ENCODE peak calls at places on chromosomes 6 and 20, in ten cellular contexts. D, X, T, B, A, F, Y, P, S and L are unnamed samples. For H3K4me1 and H3K36me3, the result is how much of the 10 kb centered on the place peaks cover.

GRCh38 chr6:73858376-73858775 is 162.4 kb downstream of the CD109 start:
- DNase-seq in T (no peak), B (no peak), Y (no peak), A (no peak), X (no peak), F (no peak), D (no peak), S (no peak), P (no peak), L (no peak)

GRCh38 chr20:45111799-45112471 is 3.0 kb downstream of the WFDC5 start:
- DNase-seq in B (no peak), Y (peak), D (no peak), T (peak), S (no peak), P (no peak), F (no peak), A (no peak), X (no peak), L (no peak)

GRCh38 chr20:46458891-46459750 is 52.7 kb upstream of the ELMO2 start:
- DNase-seq in F (no peak), B (no peak), Y (no peak), T (no peak), D (no peak), S (peak), A (no peak), P (peak), X (no peak), L (no peak)

GRCh38 chr6:37276916-37277509 is 19.1 kb upstream of the TMEM217 start:
- DNase-seq in X (no peak), A (no peak), B (no peak), F (no peak), D (no peak), S (no peak), T (no peak), Y (no peak), P (no peak), L (no peak)

GRCh38 chr6:10404107-10404798 is 10.6 kb downstream of the TFAP2A start:
- DNase-seq in X (peak), T (peak), D (peak), A (peak), Y (peak), F (peak), P (peak), S (peak), B (peak), L (no peak)

GRCh38 chr6:134447883-134448387 is 130.0 kb upstream of the SGK1 start:
- DNase-seq in P (no peak), Y (peak), S (no peak), T (no peak), D (no peak), F (no peak), A (no peak), X (no peak), B (no peak), L (no peak)

GRCh38 chr20:48656661-48657211 is 171.1 kb downstream of the PREX1 start:
- DNase-seq in B (no peak), X (peak), Y (no peak), P (no peak), F (no peak), A (no peak), D (no peak), T (no peak), S (no peak), L (no peak)

GRCh38 chr6:47646689-47647088 is 51.7 kb upstream of the ADGRF4 start:
- DNase-seq in F (no peak), T (no peak), S (no peak), D (no peak), P (no peak), Y (no peak), X (no peak), A (no peak), B (no peak), L (no peak)

GRCh38 chr6:25404693-25405169 is 125.6 kb downstream of the CARMIL1 start:
- DNase-seq in T (no peak), F (no peak), D (peak), X (no peak), A (no peak), S (no peak), P (no peak), B (no peak), Y (no peak), L (no peak)

GRCh38 chr6:39347906-39348585 is 25.5 kb upstream of the KCNK16 start:
- DNase-seq in B (no peak), P (peak), T (peak), A (peak), Y (peak), S (peak), X (peak), D (peak), F (peak), L (no peak)

DNA sequence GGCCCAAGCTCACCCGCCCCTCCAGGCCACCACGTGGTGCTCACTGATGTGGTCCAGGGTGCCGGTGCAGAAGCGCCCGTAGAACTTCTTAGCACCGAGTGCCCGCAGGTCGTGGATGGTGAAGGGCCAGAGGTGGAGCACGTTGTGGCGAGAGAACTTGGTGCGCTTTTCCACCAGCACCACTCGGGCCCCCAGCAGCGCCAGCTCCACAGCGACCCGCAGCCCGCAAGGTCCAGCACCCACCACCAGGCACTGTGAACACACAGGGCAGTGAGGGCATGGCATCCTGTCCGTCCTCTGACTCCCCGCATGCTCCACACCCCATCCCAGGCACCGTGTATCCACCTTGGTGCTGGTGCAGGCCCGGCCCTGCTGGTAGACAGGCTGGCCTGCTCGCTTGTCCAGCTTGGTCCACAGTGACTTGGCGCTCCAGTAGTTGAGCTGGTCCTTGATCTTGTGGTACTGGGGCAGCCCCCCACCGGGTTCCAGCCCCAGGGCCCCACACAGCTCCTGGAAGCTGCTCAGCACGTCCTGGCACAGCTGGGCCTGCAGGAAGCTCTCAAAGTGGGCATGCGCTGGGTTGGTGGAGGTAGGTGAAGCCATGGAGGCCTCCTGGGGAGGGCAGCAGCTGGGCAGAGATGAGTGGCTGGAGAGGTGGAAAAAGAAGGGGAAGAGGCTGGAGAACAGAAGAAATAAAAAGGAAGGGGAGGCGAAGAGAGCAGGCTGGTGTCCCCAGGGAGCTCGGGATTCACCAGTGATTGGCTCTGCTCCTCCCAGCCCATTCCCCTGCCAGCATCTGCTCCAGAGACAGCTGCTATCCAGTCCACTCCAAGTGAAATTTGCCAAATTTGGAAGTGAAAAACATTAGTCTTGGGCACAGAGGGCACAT is 1.7 kb downstream of the MICAL1 start:
- DNase-seq in T (no peak), Y (no peak), F (no peak), X (peak), P (no peak), D (no peak), B (no peak), A (peak), S (no peak), L (no peak)
- H3K4me1 ChIP-seq in T (under half), Y (under half), F (under half), X (under half), P (under half), D (under half), B (under half), A (under half), S (under half), L (under half)

GRCh38 chr20:5595744-5596143 is 154.5 kb upstream of the SHLD1 start:
- DNase-seq in A (no peak), P (no peak), S (no peak), X (no peak), F (no peak), B (no peak), Y (no peak), D (no peak), T (no peak), L (no peak)
- H3K36me3 ChIP-seq in A (under half), P (half or more), S (under half), X (half or more), F (half or more), B (under half), Y (under half), D (under half), T (half or more), L (half or more)

GRCh38 chr6:28758046-28758817 is 165.6 kb downstream of the TRIM27 start:
- DNase-seq in D (peak), F (no peak), T (no peak), X (no peak), B (no peak), S (no peak), Y (peak), P (no peak), A (no peak), L (no peak)
- H3K4me3 ChIP-seq in D (no peak), F (no peak), T (no peak), X (no peak), B (no peak), S (no peak), Y (no peak), P (no peak), A (no peak), L (no peak)

GRCh38 chr6:7159790-7160525 is 52.2 kb downstream of the RREB1 start:
- DNase-seq in B (no peak), A (no peak), T (no peak), F (no peak), Y (no peak), S (no peak), X (no peak), P (no peak), D (no peak), L (no peak)
- H3K4me1 ChIP-seq in B (half or more), A (under half), T (under half), F (under half), Y (under half), S (under half), X (under half), P (half or more), D (half or more), L (under half)

GRCh38 chr6:43347021-43347420 is 22.4 kb downstream of the ZNF318 start:
- DNase-seq in D (no peak), F (no peak), X (no peak), B (no peak), Y (no peak), T (no peak), S (no peak), P (no peak), A (no peak), L (no peak)

GRCh38 chr6:43347444-43347843 is 22.0 kb downstream of the ZNF318 start:
- DNase-seq in X (no peak), T (no peak), S (no peak), Y (no peak), A (no peak), B (no peak), F (no peak), P (no peak), D (no peak), L (no peak)
- H3K36me3 ChIP-seq in X (half or more), T (half or more), S (under half), Y (under half), A (under half), B (under half), F (half or more), P (half or more), D (under half), L (under half)

GRCh38 chr20:54019585-54019984 is 50.8 kb downstream of the BCAS1 start:
- DNase-seq in T (no peak), F (no peak), S (no peak), P (no peak), B (no peak), D (no peak), X (no peak), Y (no peak), A (no peak), L (no peak)

GRCh38 chr20:54015496-54015895 is 54.9 kb downstream of the BCAS1 start:
- DNase-seq in A (no peak), D (no peak), S (no peak), Y (no peak), B (no peak), F (no peak), T (no peak), P (no peak), X (no peak), L (no peak)

GRCh38 chr20:54020348-54020747 is 50.0 kb downstream of the BCAS1 start:
- DNase-seq in X (no peak), Y (no peak), S (no peak), A (no peak), P (no peak), B (no peak), T (no peak), D (no peak), F (no peak), L (no peak)

GRCh38 chr20:54019127-54019526 is 51.3 kb downstream of the BCAS1 start:
- DNase-seq in S (no peak), T (no peak), P (no peak), D (no peak), Y (no peak), F (no peak), X (no peak), A (no peak), B (no peak), L (no peak)

GRCh38 chr20:54017846-54018245 is 52.5 kb downstream of the BCAS1 start:
- DNase-seq in F (no peak), Y (no peak), D (peak), X (no peak), A (no peak), P (no peak), T (no peak), S (no peak), B (no peak), L (no peak)
- H3K4me3 ChIP-seq in F (no peak), Y (no peak), D (peak), X (no peak), A (no peak), P (no peak), T (no peak), S (no peak), B (no peak), L (no peak)

DNA sequence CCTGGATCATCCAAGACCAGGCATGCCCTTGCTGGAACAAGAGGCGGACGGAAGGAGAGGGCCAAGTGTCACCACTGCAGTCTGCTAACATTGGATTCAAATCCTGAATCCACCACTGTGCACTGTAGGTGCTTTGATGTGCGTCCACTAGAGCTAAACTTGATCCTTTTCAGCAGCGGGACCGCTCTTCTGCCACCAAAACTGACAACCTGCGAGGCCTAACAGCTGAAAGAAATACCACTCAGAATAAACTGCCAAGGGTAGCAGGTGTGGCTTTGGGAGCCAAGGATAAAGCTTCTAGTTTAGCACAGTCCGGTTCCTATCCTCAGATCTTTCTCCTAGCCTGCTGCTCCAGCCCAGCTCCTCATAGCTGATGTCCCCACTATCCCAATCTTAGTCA is 108.0 kb downstream of the ATXN1 start:
- DNase-seq in A (no peak), F (no peak), D (no peak), T (no peak), S (no peak), X (no peak), P (no peak), Y (no peak), B (no peak), L (no peak)
- H3K4me1 ChIP-seq in A (under half), F (under half), D (under half), T (under half), S (under half), X (under half), P (under half), Y (under half), B (under half), L (under half)

GRCh38 chr6:109451376-109451775 is 4.2 kb downstream of the MICAL1 start:
- DNase-seq in Y (no peak), F (no peak), B (no peak), A (no peak), T (no peak), D (no peak), S (no peak), P (no peak), X (no peak), L (no peak)
- H3K36me3 ChIP-seq in Y (under half), F (half or more), B (under half), A (under half), T (under half), D (under half), S (under half), P (under half), X (half or more), L (under half)

GRCh38 chr6:27213544-27214125 is 33.9 kb upstream of the PRSS16 start:
- DNase-seq in S (no peak), F (no peak), D (no peak), A (no peak), T (peak), X (no peak), Y (peak), B (no peak), P (no peak), L (no peak)
- H3K4me3 ChIP-seq in S (no peak), F (no peak), D (no peak), A (no peak), T (no peak), X (no peak), Y (peak), B (no peak), P (no peak), L (no peak)

GRCh38 chr6:109235639-109236038 is 140.3 kb downstream of the CEP57L1 start:
- DNase-seq in X (no peak), S (no peak), P (no peak), F (no peak), D (no peak), T (no peak), B (no peak), A (no peak), Y (no peak), L (no peak)
- H3K4me1 ChIP-seq in X (under half), S (under half), P (under half), F (under half), D (under half), T (under half), B (under half), A (under half), Y (under half), L (under half)